ENCODE peak calls at places on chromosomes 12 and 14, in seven cellular contexts. B is IMR-90, R is neuronal stem cell, G is mesendoderm, E is mesenchymal stem cell, A is trophoblast cell, Z is H1. T is an unnamed sample.

GRCh38 chr14:100015251-100015655 is 50.0 kb upstream of the EVL start:
- DNase-seq in B (peak), R (no peak), G (peak), E (peak), A (no peak), Z (no peak), T (no peak)

GRCh38 chr12:107107381-107107780 is 14.0 kb upstream of the CRY1 start:
- DNase-seq in B (no peak), R (no peak), G (no peak), E (no peak), A (no peak), Z (no peak), T (no peak)

GRCh38 chr12:1553987-1554982 is 40.1 kb downstream of the FBXL14 start:
- DNase-seq in B (no peak), R (no peak), G (no peak), E (no peak), A (no peak), Z (no peak), T (peak)

GRCh38 chr12:39499296-39499695 is 56.4 kb upstream of the KIF21A start:
- DNase-seq in B (no peak), R (no peak), G (no peak), E (no peak), A (no peak), Z (no peak), T (no peak)

GRCh38 chr12:121678721-121679300 is 9.4 kb upstream of the MORN3 start:
- DNase-seq in B (peak), R (no peak), G (peak), E (no peak), A (no peak), Z (no peak), T (no peak)

GRCh38 chr12:21831671-21832357 is 57.3 kb upstream of the KCNJ8 start:
- DNase-seq in B (peak), R (no peak), G (no peak), E (no peak), A (no peak), Z (no peak), T (no peak)

GRCh38 chr12:74317741-74318140 is 219.9 kb upstream of the ATXN7L3B start:
- DNase-seq in B (no peak), R (no peak), G (no peak), E (no peak), A (no peak), Z (no peak), T (no peak)

GRCh38 chr14:102396531-102396930 is 33.8 kb downstream of the TECPR2 start:
- DNase-seq in B (no peak), R (no peak), G (no peak), E (no peak), A (no peak), Z (no peak), T (no peak)

GRCh38 chr12:21659383-21659782 is 1.7 kb upstream of the LDHB start:
- DNase-seq in B (no peak), R (no peak), G (peak), E (no peak), A (no peak), Z (no peak), T (no peak)

GRCh38 chr14:41718477-41719166 is 111.9 kb downstream of the LRFN5 start:
- DNase-seq in B (no peak), R (no peak), G (no peak), E (no peak), A (no peak), Z (no peak), T (no peak)

GRCh38 chr14:95958105-95958504 is 81.1 kb upstream of the C14orf132 start:
- DNase-seq in B (no peak), R (no peak), G (peak), E (no peak), A (no peak), Z (no peak), T (no peak)

GRCh38 chr12:113135178-113136127 is at the start of gene RASAL1:
- DNase-seq in B (no peak), R (no peak), G (peak), E (no peak), A (no peak), Z (peak), T (peak)

DNA sequence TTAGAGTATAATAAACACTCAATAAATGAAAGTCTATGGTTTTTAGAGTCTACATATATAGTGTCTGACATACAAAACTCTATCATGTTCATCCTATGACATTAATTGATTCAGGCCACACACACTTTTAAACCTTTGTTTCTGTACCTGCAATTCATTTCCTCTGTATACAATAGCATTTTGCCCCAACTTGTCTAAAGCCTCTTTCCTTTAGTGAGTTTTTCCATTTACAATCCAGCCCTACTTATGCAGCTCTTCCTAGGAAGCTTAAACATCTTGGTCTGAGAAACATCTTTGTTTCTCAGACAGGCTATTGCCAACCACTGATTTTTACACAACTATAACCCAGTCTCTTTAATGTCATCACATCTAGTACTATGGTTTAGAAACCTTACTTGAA is 214.7 kb upstream of the SLC16A7 start:
- DNase-seq in B (no peak), R (no peak), G (no peak), E (no peak), A (no peak), Z (no peak), T (no peak)
- H3K23ac ChIP-seq in B (no peak), R (no peak), G (no peak), E (no peak), A (no peak), Z (no peak), T (no peak)

GRCh38 chr14:52079239-52079956 is 10.5 kb upstream of the NID2 start:
- DNase-seq in B (peak), R (no peak), G (peak), E (peak), A (peak), Z (no peak), T (no peak)
- H3K23ac ChIP-seq in B (peak), R (no peak), G (no peak), E (no peak), A (no peak), Z (no peak), T (no peak)

GRCh38 chr14:72201645-72202044 is 269.4 kb downstream of the RGS6 start:
- DNase-seq in B (no peak), R (no peak), G (no peak), E (no peak), A (no peak), Z (no peak), T (no peak)

DNA sequence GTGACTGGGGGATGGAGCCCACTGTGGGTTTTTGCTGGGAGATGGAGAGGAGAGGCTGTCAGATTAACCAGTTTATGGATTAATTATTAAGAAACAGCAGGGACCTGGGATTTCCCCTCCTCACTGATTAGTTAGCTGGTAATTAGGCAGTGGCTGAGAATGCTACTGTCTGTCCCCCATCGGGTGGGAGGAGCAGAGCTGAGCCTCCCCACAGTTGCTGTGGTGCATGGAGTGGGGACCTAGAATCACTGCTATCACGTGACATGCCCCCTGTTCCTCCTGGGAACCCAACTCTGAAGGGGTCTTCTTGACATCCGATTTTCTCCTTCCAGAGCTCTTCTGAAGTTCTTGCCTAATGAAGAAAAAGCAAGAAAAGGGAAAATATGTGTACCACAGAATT is 264.0 kb downstream of the RGS6 start:
- DNase-seq in B (no peak), R (no peak), G (no peak), E (no peak), A (no peak), Z (no peak), T (no peak)
- H3K23ac ChIP-seq in B (no peak), R (no peak), G (no peak), E (no peak), A (no peak), Z (no peak), T (no peak)

GRCh38 chr12:124296916-124297351 is 2.0 kb downstream of the RFLNA start:
- DNase-seq in B (no peak), R (no peak), G (no peak), E (no peak), A (no peak), Z (no peak), T (no peak)

GRCh38 chr12:124296295-124296915 is 1.5 kb downstream of the RFLNA start:
- DNase-seq in B (no peak), R (no peak), G (peak), E (no peak), A (no peak), Z (no peak), T (peak)

GRCh38 chr12:124295431-124296058 is 652 bp downstream of the RFLNA start:
- DNase-seq in B (no peak), R (no peak), G (peak), E (no peak), A (no peak), Z (no peak), T (peak)

GRCh38 chr12:124293286-124294003 is 1.4 kb upstream of the RFLNA start:
- DNase-seq in B (no peak), R (no peak), G (peak), E (no peak), A (peak), Z (no peak), T (no peak)

GRCh38 chr12:124294686-124295315 is at the start of gene RFLNA:
- DNase-seq in B (no peak), R (peak), G (peak), E (no peak), A (no peak), Z (no peak), T (peak)
- H3K23ac ChIP-seq in B (no peak), R (peak), G (peak), E (no peak), A (no peak), Z (no peak), T (no peak)

GRCh38 chr14:72565200-72565599 is 328.7 kb downstream of the DPF3 start:
- DNase-seq in B (no peak), R (no peak), G (no peak), E (no peak), A (no peak), Z (no peak), T (no peak)
- H3K23ac ChIP-seq in B (no peak), R (no peak), G (no peak), E (no peak), A (no peak), Z (no peak), T (no peak)

DNA sequence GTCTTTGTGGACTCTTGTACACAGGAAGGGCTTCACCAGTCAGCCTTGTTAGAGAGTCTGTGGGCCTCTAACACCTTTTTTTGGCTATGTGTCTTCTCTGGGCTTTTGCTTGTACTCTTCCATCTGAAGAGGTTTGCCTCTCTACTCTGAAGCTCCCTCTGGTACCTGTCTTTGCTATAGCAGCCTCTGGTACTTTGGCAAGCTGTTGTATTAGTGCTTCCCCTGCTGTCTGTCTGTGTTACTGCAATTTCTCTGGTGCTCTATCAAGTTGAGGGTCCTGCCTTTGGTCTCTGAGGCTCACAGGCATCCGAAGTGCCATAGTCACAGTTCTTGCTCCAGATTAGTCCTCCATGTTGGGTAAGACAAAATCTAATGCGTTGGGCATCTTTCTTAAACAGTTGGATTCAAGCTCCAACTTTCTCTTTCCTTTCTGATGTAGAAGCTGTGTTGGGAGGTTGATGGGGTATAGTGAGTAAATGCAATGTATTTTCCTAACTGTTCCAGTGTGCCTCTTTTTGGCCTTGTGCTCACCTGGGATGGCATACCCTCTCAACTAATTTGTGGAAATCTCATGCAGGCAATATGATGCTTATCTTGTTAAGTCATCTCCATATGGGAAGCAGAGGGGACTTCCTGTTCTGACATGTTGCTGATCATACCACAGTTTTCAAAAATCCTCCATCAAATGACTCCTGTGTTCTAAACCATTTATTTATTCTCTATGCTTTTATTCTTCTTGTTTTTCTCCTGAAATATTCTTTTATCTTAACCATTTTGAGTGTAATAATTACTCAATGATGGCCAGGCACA is 88.8 kb downstream of the ATF7IP start:
- DNase-seq in B (peak), R (peak), G (peak), E (peak), A (peak), Z (peak), T (peak)
- H3K23ac ChIP-seq in B (no peak), R (no peak), G (no peak), E (no peak), A (no peak), Z (no peak), T (no peak)